ENCODE peak calls at places on chromosomes 1 and 21, in six cellular contexts. B, Z, Q, R, W and E are unnamed samples.

GRCh38 chr1:221923921-221924598 is 182.2 kb upstream of the DUSP10 start:
- DNase-seq in B (no peak), W (no peak), Z (no peak), Q (no peak), R (no peak), E (no peak)

GRCh38 chr1:235018161-235018560 is 110.5 kb downstream of the TOMM20 start:
- DNase-seq in R (no peak), Z (no peak), W (peak; percentile 59), Q (no peak), B (no peak), E (no peak)

GRCh38 chr1:98340511-98340910 is 321.0 kb upstream of the SNX7 start:
- DNase-seq in B (no peak), Z (no peak), W (no peak), R (no peak), Q (no peak), E (no peak)

GRCh38 chr1:221697924-221698425 is 43.9 kb downstream of the DUSP10 start:
- DNase-seq in R (no peak), B (no peak), Z (no peak), W (no peak), Q (no peak), E (no peak)

GRCh38 chr1:46757256-46757955 is 38.5 kb upstream of the EFCAB14 start:
- DNase-seq in W (no peak), Q (no peak), R (peak; percentile 53), Z (no peak), B (no peak), E (no peak)

GRCh38 chr1:53183277-53183990 is 13.2 kb upstream of the CPT2 start:
- DNase-seq in R (no peak), Q (no peak), W (peak; percentile 97), B (peak; percentile 86), Z (no peak), E (no peak)

GRCh38 chr1:218377143-218377660 is 32.1 kb downstream of the TGFB2 start:
- DNase-seq in W (peak; percentile 77), Z (no peak), B (peak; percentile 31), Q (no peak), R (no peak), E (no peak)

GRCh38 chr1:51237714-51238403 is 1.8 kb downstream of the RNF11 start:
- DNase-seq in Q (no peak), R (no peak), Z (no peak), W (no peak), B (no peak), E (no peak)

GRCh38 chr1:223037845-223038244 is 105.2 kb downstream of the TLR5 start:
- DNase-seq in W (no peak), Z (no peak), R (no peak), B (no peak), Q (no peak), E (no peak)

GRCh38 chr21:37916795-37917142 is 512 bp upstream of the KCNJ6 start:
- DNase-seq in Q (no peak), W (peak; percentile 3), Z (no peak), R (peak; percentile 89), B (peak; percentile 78), E (no peak)

GRCh38 chr1:21927531-21928237 is 9.4 kb downstream of the HSPG2 start:
- DNase-seq in R (no peak), Q (no peak), W (peak; percentile 79), Z (no peak), B (no peak), E (no peak)

GRCh38 chr1:239814306-239814881 is 277.3 kb upstream of the FMN2 start:
- DNase-seq in Q (no peak), B (no peak), R (no peak), W (peak; percentile 2), Z (no peak), E (no peak)

GRCh38 chr1:241351841-241352240 is 5.2 kb downstream of the RGS7 start:
- DNase-seq in R (no peak), Q (no peak), B (no peak), Z (no peak), W (no peak), E (no peak)

GRCh38 chr1:81233591-81233990 is 567.1 kb upstream of the ADGRL2 start:
- DNase-seq in W (no peak), R (no peak), Z (no peak), Q (no peak), B (no peak), E (no peak)

GRCh38 chr1:235411489-235412486 is 44.6 kb downstream of the TBCE start:
- DNase-seq in B (no peak), R (no peak), W (peak; percentile 80), Q (no peak), Z (no peak), E (no peak)

GRCh38 chr1:211606914-211607751 is 28.2 kb upstream of the SLC30A1 start:
- DNase-seq in W (no peak), Q (peak; percentile 35), B (peak; percentile 72), R (no peak), Z (no peak), E (peak; percentile 59)

GRCh38 chr1:43199093-43199726 is 27.1 kb downstream of the CFAP57 start:
- DNase-seq in W (no peak), Z (no peak), Q (peak; percentile 88), B (no peak), R (no peak), E (peak; percentile 31)

GRCh38 chr1:13730751-13731482 is 30.9 kb downstream of the PRDM2 start:
- DNase-seq in W (no peak), R (no peak), Z (peak; percentile 35), Q (peak; percentile 94), B (peak; percentile 31), E (peak; percentile 63)

GRCh38 chr1:229022595-229023350 is 248.1 kb upstream of the RAB4A start:
- DNase-seq in Q (no peak), W (peak; percentile 83), Z (no peak), B (no peak), R (no peak), E (no peak)

GRCh38 chr1:16138772-16139221 is 17.1 kb downstream of the EPHA2 start:
- DNase-seq in W (no peak), R (no peak), B (no peak), Z (no peak), Q (no peak), E (no peak)

GRCh38 chr1:115669002-115669673 is 27.4 kb downstream of the VANGL1 start:
- DNase-seq in B (peak; percentile 68), Z (no peak), Q (no peak), R (no peak), W (peak; percentile 23), E (no peak)

GRCh38 chr1:116673935-116674630 is 6.5 kb upstream of the IGSF3 start:
- DNase-seq in Q (no peak), W (no peak), R (no peak), B (peak; percentile 6), Z (no peak), E (no peak)

GRCh38 chr1:176829261-176829976 is 335.1 kb downstream of the ASTN1 start:
- DNase-seq in Q (no peak), W (no peak), B (no peak), Z (no peak), R (no peak), E (no peak)

GRCh38 chr21:34748862-34749261 is 80.1 kb downstream of the CLIC6 start:
- DNase-seq in R (no peak), W (peak; percentile 62), Q (no peak), Z (no peak), B (no peak), E (no peak)

GRCh38 chr1:246691622-246692495 is 32.4 kb upstream of the SCCPDH start:
- DNase-seq in R (no peak), W (no peak), Z (no peak), Q (no peak), B (no peak), E (no peak)

GRCh38 chr1:28668191-28668955 is at the start of gene GMEB1:
- DNase-seq in W (peak; percentile 73), Q (peak; percentile 34), R (peak; percentile 83), B (peak; percentile 98), Z (peak; percentile 90), E (peak; percentile 82)

GRCh38 chr1:28663871-28664470 is 4.6 kb upstream of the GMEB1 start:
- DNase-seq in R (no peak), W (no peak), B (no peak), Q (no peak), Z (no peak), E (no peak)

GRCh38 chr1:28666806-28667205 is 1.8 kb upstream of the GMEB1 start:
- DNase-seq in R (no peak), B (no peak), Q (no peak), Z (no peak), W (no peak), E (no peak)

GRCh38 chr1:28671254-28671780 is 2.7 kb downstream of the GMEB1 start:
- DNase-seq in R (no peak), Z (no peak), W (no peak), B (no peak), Q (no peak), E (no peak)

GRCh38 chr1:28668956-28669719 is 554 bp downstream of the GMEB1 start:
- DNase-seq in R (peak; percentile 78), Z (peak; percentile 82), B (peak; percentile 40), W (peak; percentile 33), Q (no peak), E (peak; percentile 80)
- TF ChIP-seq POLR2A in R (no peak), Z (no peak), B (no peak), W (no peak), Q (peak; percentile 71), E (no peak)

DNA sequence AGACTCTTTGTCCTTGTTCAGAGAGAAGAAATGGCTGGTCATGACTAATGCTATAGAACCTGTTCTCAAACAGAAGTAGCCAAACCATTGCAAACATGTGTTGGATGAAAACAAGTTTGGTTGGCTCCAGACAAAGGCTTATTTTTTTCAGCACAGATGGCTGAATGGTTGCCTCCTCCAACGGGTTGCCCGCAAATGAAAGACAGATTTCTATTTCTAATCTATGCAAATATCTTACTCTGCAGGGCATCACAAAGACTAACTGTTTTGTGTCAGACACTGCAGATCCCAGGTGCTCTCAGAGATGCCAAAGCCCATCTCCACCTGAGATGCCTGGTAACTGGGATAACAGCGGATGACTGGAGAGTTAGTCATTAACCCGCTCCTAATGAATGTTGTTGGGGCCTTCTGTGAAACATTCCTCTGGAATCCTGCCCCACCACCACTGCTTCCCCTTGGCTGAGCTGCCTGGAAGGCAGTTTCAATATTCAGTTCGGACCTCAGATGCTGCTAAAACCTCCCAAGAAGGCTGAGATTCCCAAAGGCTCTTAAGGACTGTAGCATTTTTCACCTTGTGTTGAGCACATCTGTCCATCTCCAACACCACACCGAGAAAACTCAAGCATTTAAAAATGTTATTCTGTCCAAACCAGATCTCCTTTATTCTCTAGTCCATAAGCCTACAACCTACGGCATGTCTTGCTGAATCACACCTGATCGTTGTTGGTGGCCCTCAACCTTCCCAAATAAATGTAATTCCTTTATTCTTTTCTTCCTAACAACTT is 104.4 kb downstream of the PTPN14 start:
- DNase-seq in B (no peak), Z (no peak), W (peak; percentile 85), Q (no peak), R (peak; percentile 62), E (no peak)
- TF ChIP-seq POLR2AphosphoS5 in B (no peak), Z (no peak), W (no peak), Q (no peak), R (peak; percentile 78), E (no peak)

GRCh38 chr1:29520571-29521437 is 284.5 kb downstream of the PTPRU start:
- DNase-seq in Z (no peak), Q (no peak), W (no peak), R (peak; percentile 37), B (no peak), E (no peak)
- TF ChIP-seq TAF1 in Z (no peak), Q (no peak), W (no peak), R (no peak), B (no peak), E (no peak)

DNA sequence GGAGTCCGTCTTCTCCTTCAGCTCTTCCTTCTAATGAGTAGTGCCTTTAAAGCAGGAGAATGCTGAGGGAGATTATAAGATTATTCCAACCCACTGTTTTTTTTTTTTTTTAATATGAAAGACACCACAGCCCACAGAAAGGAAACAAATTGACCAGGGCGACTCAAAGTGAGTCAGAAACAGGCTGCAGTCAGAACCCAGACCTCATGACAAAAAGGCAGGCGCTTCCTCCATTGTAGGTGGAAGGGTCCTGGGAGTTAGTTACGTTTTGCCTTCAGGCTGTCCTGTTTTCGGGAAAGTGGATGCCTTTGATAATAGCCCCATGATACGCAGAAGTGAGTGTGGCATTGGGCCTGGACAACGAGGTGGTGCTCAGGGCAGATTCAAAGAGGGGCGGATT is 21.0 kb downstream of the PLXNA2 start:
- DNase-seq in R (no peak), B (no peak), Q (no peak), W (no peak), Z (no peak), E (no peak)
- TF ChIP-seq POLR2A in R (no peak), B (no peak), Q (no peak), W (no peak), Z (no peak), E (no peak)